ENCODE peak calls at places on chromosomes 7 and 10, in four cellular contexts. M, D, R and U are unnamed samples.

GRCh38 chr10:128470302-128470962 is 344.2 kb upstream of the MKI67 start:
- DNase-seq in M (no peak), D (peak), R (no peak), U (no peak)

GRCh38 chr10:124521429-124521871 is 59.8 kb downstream of the LHPP start:
- DNase-seq in M (no peak), D (peak), R (no peak), U (no peak)

GRCh38 chr10:73894245-73894971 is 16.5 kb upstream of the PLAU start:
- DNase-seq in M (peak), D (no peak), R (no peak), U (no peak)

GRCh38 chr7:114426824-114427223 is 12.2 kb downstream of the FOXP2 start:
- DNase-seq in M (peak), D (no peak), R (peak), U (no peak)

GRCh38 chr10:124290095-124290795 is 128.5 kb downstream of the OAT start:
- DNase-seq in M (peak), D (no peak), R (no peak), U (no peak)

GRCh38 chr7:102463841-102464576 is 654 bp downstream of the ALKBH4 start:
- DNase-seq in M (no peak), D (no peak), R (no peak), U (no peak)

GRCh38 chr10:60467202-60467546 is 77.5 kb upstream of the ANK3 start:
- DNase-seq in M (no peak), D (no peak), R (no peak), U (no peak)

GRCh38 chr7:158049271-158049670 is 538.4 kb downstream of the PTPRN2 start:
- DNase-seq in M (no peak), D (peak), R (no peak), U (no peak)

GRCh38 chr10:28479927-28480326 is 53.0 kb upstream of the WAC start:
- DNase-seq in M (no peak), D (no peak), R (no peak), U (no peak)

GRCh38 chr7:99557940-99558305 is 519 bp upstream of the ZNF655 start:
- DNase-seq in M (no peak), D (no peak), R (no peak), U (no peak)

GRCh38 chr10:22659901-22660300 is 54.5 kb downstream of the PIP4K2A start:
- DNase-seq in M (no peak), D (no peak), R (no peak), U (no peak)

GRCh38 chr10:68099736-68100135 is 9.6 kb upstream of the MYPN start:
- DNase-seq in M (peak), D (no peak), R (no peak), U (no peak)

GRCh38 chr10:69629897-69630650 is at the start of gene FAM241B:
- DNase-seq in M (peak), D (peak), R (peak), U (no peak)

GRCh38 chr7:2376351-2377154 is 21.9 kb downstream of the EIF3B start:
- DNase-seq in M (no peak), D (no peak), R (no peak), U (no peak)

GRCh38 chr10:112202076-112202475 is 18.5 kb upstream of the GPAM start:
- DNase-seq in M (no peak), D (no peak), R (no peak), U (no peak)

GRCh38 chr10:61404771-61405170 is 48.4 kb downstream of the TMEM26 start:
- DNase-seq in M (peak), D (no peak), R (no peak), U (no peak)

GRCh38 chr7:96728139-96728538 is 18.5 kb upstream of the SEM1 start:
- DNase-seq in M (no peak), D (no peak), R (no peak), U (peak)

GRCh38 chr10:26952094-26952493 is 91.3 kb upstream of the ABI1 start:
- DNase-seq in M (no peak), D (no peak), R (no peak), U (no peak)

GRCh38 chr10:78338717-78339116 is 305.1 kb downstream of the RPS24 start:
- DNase-seq in M (no peak), D (no peak), R (no peak), U (no peak)

GRCh38 chr7:18580945-18581344 is 85.4 kb downstream of the HDAC9 start:
- DNase-seq in M (no peak), D (no peak), R (no peak), U (no peak)

GRCh38 chr10:43210556-43210955 is 56.3 kb downstream of the RASGEF1A start:
- DNase-seq in M (no peak), D (peak), R (no peak), U (no peak)

GRCh38 chr10:101214446-101215396 is 14.5 kb downstream of the LBX1 start:
- DNase-seq in M (peak), D (no peak), R (peak), U (peak)

GRCh38 chr10:97499561-97500296 is 1.0 kb downstream of the UBTD1 start:
- DNase-seq in M (peak), D (peak), R (no peak), U (no peak)

GRCh38 chr7:738723-739454 is 11.8 kb upstream of the PRKAR1B start:
- DNase-seq in M (no peak), D (peak), R (no peak), U (no peak)

GRCh38 chr10:103145860-103146466 is 47.1 kb downstream of the NT5C2 start:
- DNase-seq in M (peak), D (no peak), R (peak), U (no peak)

GRCh38 chr10:60266513-60266912 is 123.2 kb downstream of the ANK3 start:
- DNase-seq in M (no peak), D (no peak), R (no peak), U (no peak)

GRCh38 chr7:44750921-44751571 is 2.4 kb downstream of the ZMIZ2 start:
- DNase-seq in M (peak), D (peak), R (no peak), U (no peak)

GRCh38 chr7:44749992-44750391 is 1.3 kb downstream of the ZMIZ2 start:
- DNase-seq in M (no peak), D (no peak), R (no peak), U (no peak)

GRCh38 chr7:44748042-44748947 is at the start of gene ZMIZ2:
- DNase-seq in M (peak), D (peak), R (peak), U (no peak)

GRCh38 chr7:44748948-44749731 is 493 bp downstream of the ZMIZ2 start:
- DNase-seq in M (no peak), D (peak), R (no peak), U (no peak)

DNA sequence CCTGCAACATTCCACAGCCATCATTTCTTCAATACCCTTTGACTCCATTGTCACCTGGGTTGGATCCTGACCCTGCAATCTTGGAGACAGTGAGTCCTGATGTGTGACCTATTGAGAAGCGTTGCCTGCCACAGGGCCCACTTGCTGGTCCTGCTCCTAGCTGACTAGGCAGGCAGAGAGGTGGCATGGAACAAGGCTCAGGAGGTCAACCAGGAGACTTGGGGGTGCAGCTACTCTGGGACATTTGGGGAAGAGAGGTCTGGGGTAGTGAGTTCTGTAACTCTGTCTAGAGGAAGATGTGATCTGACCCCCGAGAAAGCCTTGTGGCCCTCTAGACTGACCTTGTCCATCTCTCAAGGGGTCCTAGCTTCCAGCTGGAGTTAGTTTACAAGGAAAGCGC is 1.8 kb downstream of the ZMIZ2 start:
- DNase-seq in M (no peak), D (peak), R (no peak), U (no peak)
- H3K9ac ChIP-seq in M (no peak), D (no peak), R (no peak), U (no peak)

GRCh38 chr7:150569245-150569644 is 2.1 kb downstream of the GIMAP4 start:
- DNase-seq in M (no peak), D (no peak), R (no peak), U (no peak)

GRCh38 chr7:150568714-150569113 is 1.5 kb downstream of the GIMAP4 start:
- DNase-seq in M (no peak), D (no peak), R (no peak), U (no peak)

GRCh38 chr7:150567846-150568245 is 656 bp downstream of the GIMAP4 start:
- DNase-seq in M (no peak), D (no peak), R (no peak), U (no peak)

GRCh38 chr7:150570712-150571465 is 3.7 kb downstream of the GIMAP4 start:
- DNase-seq in M (no peak), D (no peak), R (no peak), U (no peak)

GRCh38 chr7:150572496-150572895 is 5.3 kb downstream of the GIMAP4 start:
- DNase-seq in M (no peak), D (no peak), R (no peak), U (no peak)
- H3K4me3 ChIP-seq in M (no peak), D (no peak), R (no peak), U (no peak)

GRCh38 chr7:70693690-70694356 is 438.1 kb upstream of the GALNT17 start:
- DNase-seq in M (peak), D (peak), R (no peak), U (no peak)
- H3K9ac ChIP-seq in M (no peak), D (no peak), R (no peak), U (peak)

DNA sequence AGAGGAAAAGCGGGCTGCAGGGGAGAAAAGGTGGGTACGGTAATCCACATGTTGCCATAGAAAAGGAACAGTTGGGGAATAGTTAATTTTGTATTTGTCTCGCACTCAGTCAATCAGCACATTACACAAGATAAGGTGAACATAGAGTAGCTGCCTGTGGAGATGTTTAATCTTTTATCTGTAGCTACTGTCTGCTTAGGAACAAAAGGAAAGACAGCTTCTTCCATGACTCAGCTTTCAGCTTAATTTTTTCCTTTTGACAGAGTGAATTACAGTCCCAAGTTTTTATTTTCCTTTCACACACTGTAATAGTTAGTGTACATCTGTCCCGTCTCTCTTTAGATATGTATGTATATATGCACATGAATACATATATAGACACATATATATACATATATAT is 39.3 kb upstream of the PODXL start:
- DNase-seq in M (no peak), D (no peak), R (no peak), U (no peak)
- H3K4me3 ChIP-seq in M (no peak), D (no peak), R (no peak), U (no peak)

DNA sequence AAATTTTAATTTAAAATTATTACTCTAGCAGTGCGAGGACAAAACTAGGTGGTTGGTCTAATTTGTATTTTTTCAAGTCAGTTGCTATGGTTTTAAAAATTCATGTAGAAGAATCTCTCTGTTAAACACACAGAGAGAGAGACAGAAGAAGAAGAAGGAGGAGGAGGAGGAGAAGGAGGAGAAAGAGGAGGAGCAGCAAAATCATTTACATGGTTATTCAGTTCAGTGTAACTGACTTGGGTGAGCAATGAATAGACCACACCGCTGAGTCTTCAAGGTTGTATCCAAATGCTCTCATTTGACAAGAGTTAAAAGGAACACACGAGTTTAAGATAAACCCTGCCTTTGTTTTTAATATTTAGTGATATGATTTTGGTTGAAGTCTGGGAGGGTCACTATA is 131.1 kb downstream of the PDE1C start:
- DNase-seq in M (no peak), D (no peak), R (no peak), U (peak)
- H3K9ac ChIP-seq in M (no peak), D (no peak), R (no peak), U (no peak)

GRCh38 chr10:87658858-87659555 is 671 bp upstream of the PAPSS2 start:
- DNase-seq in M (peak), D (no peak), R (no peak), U (no peak)
- H3K4me3 ChIP-seq in M (peak), D (no peak), R (peak), U (no peak)

GRCh38 chr7:22480523-22481075 is 19.4 kb downstream of the STEAP1B start:
- DNase-seq in M (no peak), D (no peak), R (no peak), U (no peak)

GRCh38 chr7:22485189-22485588 is 14.8 kb downstream of the STEAP1B start:
- DNase-seq in M (peak), D (no peak), R (no peak), U (no peak)

GRCh38 chr7:22486597-22486996 is 13.4 kb downstream of the STEAP1B start:
- DNase-seq in M (no peak), D (no peak), R (no peak), U (no peak)

GRCh38 chr7:22481726-22482125 is 18.3 kb downstream of the STEAP1B start:
- DNase-seq in M (no peak), D (no peak), R (no peak), U (no peak)

DNA sequence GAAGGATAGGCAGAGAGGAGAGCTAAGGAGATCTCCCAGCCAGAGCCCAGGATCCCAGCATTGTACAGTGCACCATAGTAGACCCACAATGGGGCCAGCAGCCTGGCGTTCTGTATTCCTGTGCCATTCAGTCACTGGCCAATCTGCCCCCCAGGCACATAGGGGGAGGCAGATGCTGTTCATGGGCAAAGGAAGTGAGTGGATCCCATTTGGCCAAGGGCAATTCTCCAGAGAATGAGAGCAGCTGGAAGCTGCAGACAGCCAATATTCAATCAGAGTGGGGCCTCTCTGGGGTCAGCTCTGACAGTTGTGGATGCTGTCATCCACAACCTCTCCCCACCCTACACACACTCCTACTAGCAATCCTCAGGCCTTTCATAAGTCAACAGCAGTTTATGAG is 17.5 kb downstream of the STEAP1B start:
- DNase-seq in M (no peak), D (no peak), R (no peak), U (no peak)
- H3K9ac ChIP-seq in M (no peak), D (no peak), R (no peak), U (no peak)